ENCODE peak calls at places on chromosomes 7 and 10, in four cellular contexts. E is HepG2, B is GM12878, H is SK-N-SH. K is an unnamed sample.

GRCh38 chr10:11516419-11516721 is 95.1 kb downstream of the USP6NL start:
- DNase-seq in B (peak; percentile 67), E (no peak), H (no peak), K (no peak)

GRCh38 chr7:50552921-50553320 is 12.3 kb downstream of the DDC start:
- DNase-seq in E (peak; percentile 14), H (no peak), B (no peak), K (no peak)

GRCh38 chr7:112204776-112205347 is 1.3 kb downstream of the DOCK4 start:
- DNase-seq in E (no peak), B (no peak), H (no peak), K (peak; percentile 51)

GRCh38 chr7:36620166-36620708 is 104.1 kb downstream of the AOAH start:
- DNase-seq in E (no peak), H (no peak), B (no peak), K (no peak)

GRCh38 chr10:124791378-124792348 is at the start of gene EEF1AKMT2:
- DNase-seq in E (peak; percentile 79), H (peak; percentile 98), B (peak; percentile 48), K (peak; percentile 78)

GRCh38 chr7:129923709-129924108 is 29.1 kb downstream of the UBE2H start:
- DNase-seq in H (no peak), E (no peak), B (peak; percentile 39), K (no peak)

GRCh38 chr7:1361016-1361755 is 98.1 kb downstream of the MICALL2 start:
- DNase-seq in H (peak; percentile 44), E (no peak), B (no peak), K (no peak)

GRCh38 chr7:84122582-84123360 is 71.8 kb downstream of the SEMA3A start:
- DNase-seq in E (no peak), H (no peak), B (no peak), K (no peak)

GRCh38 chr7:69052447-69052846 is 545.8 kb upstream of the AUTS2 start:
- DNase-seq in E (no peak), B (no peak), H (no peak), K (no peak)

DNA sequence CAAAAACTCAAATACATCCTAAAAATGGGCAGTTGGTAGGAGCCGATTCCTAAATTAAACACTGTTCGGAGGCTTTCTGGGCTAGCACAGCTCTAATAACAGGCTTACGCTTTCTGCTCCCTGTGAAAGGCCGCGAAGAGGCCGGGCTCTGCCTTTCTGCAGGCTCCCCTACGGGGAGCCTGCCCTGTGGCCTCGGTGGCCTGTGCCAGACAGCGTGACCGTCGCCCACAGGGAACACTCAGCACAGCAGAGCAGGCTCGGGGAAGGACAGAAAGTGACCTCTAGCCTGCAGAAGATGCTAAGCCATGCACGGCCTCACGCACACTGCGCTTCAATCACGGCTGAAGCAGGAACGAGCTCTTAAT is 64.2 kb downstream of the DIP2C start:
- DNase-seq in H (peak; percentile 77), B (no peak), E (no peak), K (no peak)
- TF ChIP-seq GABPA in H (no peak), B (no peak), E (no peak), K (no peak)

GRCh38 chr7:55134786-55135185 is 116.0 kb downstream of the EGFR start:
- DNase-seq in E (no peak), H (no peak), B (no peak), K (no peak)

GRCh38 chr7:55132550-55132889 is 113.7 kb downstream of the EGFR start:
- DNase-seq in H (no peak), B (no peak), E (no peak), K (no peak)

GRCh38 chr7:55131421-55131929 is 112.7 kb downstream of the EGFR start:
- DNase-seq in H (no peak), B (no peak), E (peak; percentile 28), K (no peak)

GRCh38 chr7:55133630-55134392 is 115.0 kb downstream of the EGFR start:
- DNase-seq in E (peak; percentile 73), B (no peak), H (peak; percentile 53), K (no peak)

GRCh38 chr7:55132890-55133551 is 114.2 kb downstream of the EGFR start:
- DNase-seq in B (no peak), H (no peak), E (peak; percentile 75), K (no peak)
- TF ChIP-seq POLR2AphosphoS5 in B (no peak), H (peak; percentile 96), E (no peak), K (no peak)

GRCh38 chr7:66837007-66837406 is 84.0 kb upstream of the TMEM248 start:
- DNase-seq in H (no peak), B (no peak), E (peak; percentile 61), K (peak; percentile 45)

GRCh38 chr7:66837661-66838060 is 83.4 kb upstream of the TMEM248 start:
- DNase-seq in H (no peak), E (no peak), B (no peak), K (no peak)

GRCh38 chr7:66839814-66840213 is 81.2 kb upstream of the TMEM248 start:
- DNase-seq in H (no peak), B (no peak), E (no peak), K (no peak)

GRCh38 chr7:66841898-66842297 is 79.1 kb upstream of the TMEM248 start:
- DNase-seq in B (no peak), H (no peak), E (no peak), K (no peak)

GRCh38 chr7:66840316-66840715 is 80.7 kb upstream of the TMEM248 start:
- DNase-seq in E (no peak), H (no peak), B (no peak), K (no peak)
- TF ChIP-seq CTCF in E (no peak), H (no peak), B (no peak), K (no peak)

DNA sequence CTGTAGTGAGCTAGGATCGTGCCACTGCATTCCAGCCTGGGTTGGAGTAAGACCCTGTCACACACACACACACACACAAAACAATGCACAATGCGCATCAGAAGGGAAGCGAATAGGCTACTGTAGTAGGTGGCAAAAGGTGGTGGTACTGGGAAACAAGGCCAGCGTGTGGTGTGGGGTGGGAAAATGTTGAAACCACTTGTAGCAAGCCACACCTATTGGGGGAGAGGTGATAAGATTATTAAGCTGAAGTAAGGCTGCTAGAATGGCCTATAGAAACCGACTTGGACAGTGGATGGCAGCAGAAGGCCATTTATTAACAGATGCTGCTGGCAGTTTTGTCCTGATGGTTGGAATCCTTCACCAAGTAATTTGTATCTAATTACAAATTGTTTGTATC is 7.2 kb upstream of the CHCHD1 start:
- DNase-seq in E (peak; percentile 18), B (no peak), H (no peak), K (peak; percentile 31)
- TF ChIP-seq GABPA in E (no peak), B (no peak), H (no peak), K (no peak)

GRCh38 chr10:113549856-113550255 is 3.0 kb upstream of the HABP2 start:
- DNase-seq in H (peak; percentile 44), E (no peak), B (no peak), K (no peak)
- TF ChIP-seq POLR2AphosphoS5 in H (no peak), E (no peak), B (no peak), K (no peak)

GRCh38 chr10:43074409-43074808 is 2.5 kb upstream of the RET start:
- DNase-seq in B (no peak), H (no peak), E (no peak), K (no peak)

GRCh38 chr10:43076876-43077420 is at the start of gene RET:
- DNase-seq in H (peak; percentile 98), B (no peak), E (no peak), K (peak; percentile 51)

GRCh38 chr10:43074827-43075611 is 1.9 kb upstream of the RET start:
- DNase-seq in E (no peak), H (no peak), B (no peak), K (no peak)

GRCh38 chr10:43076311-43076875 is 476 bp upstream of the RET start:
- DNase-seq in B (no peak), H (peak; percentile 79), E (no peak), K (peak; percentile 36)

GRCh38 chr10:43075612-43076003 is 1.3 kb upstream of the RET start:
- DNase-seq in B (no peak), H (peak; percentile 75), E (no peak), K (peak; percentile 19)
- TF ChIP-seq CTCF in B (peak; percentile 14), H (no peak), E (peak; percentile 14), K (peak; percentile 16)

DNA sequence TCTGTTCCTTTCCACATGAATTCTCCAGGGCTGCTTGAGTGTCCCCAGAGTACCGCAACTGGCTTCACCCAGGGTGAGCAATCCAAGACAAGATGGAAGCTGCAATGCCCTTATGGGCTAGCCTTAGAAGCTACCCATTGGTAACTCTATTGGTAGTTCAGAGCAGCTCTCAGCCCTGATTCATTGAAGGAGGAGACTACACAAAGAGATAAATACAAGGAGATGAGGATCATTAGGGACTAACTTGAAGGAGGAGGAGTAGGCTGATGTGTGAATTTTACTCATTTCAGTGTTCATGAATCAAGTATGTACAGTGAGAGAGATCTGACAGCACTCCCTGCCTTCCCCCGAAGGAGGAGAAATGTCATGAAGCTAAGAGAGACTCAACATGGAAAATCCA is 124.0 kb downstream of the REEP3 start:
- DNase-seq in E (no peak), B (no peak), H (no peak), K (no peak)
- TF ChIP-seq GABPA in E (no peak), B (no peak), H (no peak), K (no peak)

GRCh38 chr7:2519119-2519930 is at the start of gene LFNG:
- DNase-seq in B (peak; percentile 32), H (peak; percentile 100), E (peak; percentile 72), K (peak; percentile 81)
- TF ChIP-seq POLR2AphosphoS5 in B (peak; percentile 60), H (peak; percentile 99), E (peak; percentile 45), K (peak; percentile 78)

DNA sequence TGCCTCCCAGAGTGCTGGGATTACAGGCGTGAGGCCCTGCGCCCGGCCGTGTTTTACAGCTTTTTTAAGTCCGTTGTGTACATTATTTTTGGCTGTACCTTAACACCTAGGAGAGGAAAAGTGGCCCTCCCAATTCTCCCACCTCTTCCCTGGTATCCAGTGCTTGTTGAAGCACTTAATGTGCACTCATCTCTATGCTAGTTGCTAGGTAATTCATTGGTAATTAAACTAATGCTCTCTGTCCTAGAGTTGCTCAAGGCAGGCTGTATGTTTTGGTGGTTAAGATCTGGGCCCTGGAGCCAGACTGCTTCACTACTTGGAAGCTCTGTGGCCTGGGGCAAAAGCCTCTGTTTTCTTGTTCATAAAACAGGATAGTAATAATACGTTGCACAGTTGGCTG is 19.6 kb downstream of the AVPI1 start:
- DNase-seq in B (no peak), E (no peak), H (no peak), K (no peak)
- TF ChIP-seq CTCF in B (no peak), E (no peak), H (no peak), K (no peak)

GRCh38 chr7:131628634-131629033 is 72.2 kb upstream of the PODXL start:
- DNase-seq in H (no peak), E (no peak), B (no peak), K (no peak)
- TF ChIP-seq GABPA in H (no peak), E (no peak), B (no peak), K (no peak)